ENCODE peak calls at places on chromosomes 1 and 21, in six cellular contexts. One of them, this sample, is unnamed.

GRCh38 chr1:176436251-176436650 is 26.7 kb upstream of the PAPPA2 start:
- DNase-seq in progenitor cell of endocrine pancreas: no peak
- DNase-seq in WERI-Rb-1: no peak
- DNase-seq in NCI-H446: no peak
- DNase-seq in AG04449: no peak
- DNase-seq in effector CD4-positive, alpha-beta T cell: no peak
- DNase-seq in this sample: no peak

GRCh38 chr1:154906621-154907081 is 29.9 kb downstream of the PMVK start:
- DNase-seq in NCI-H446: no peak
- DNase-seq in effector CD4-positive, alpha-beta T cell: no peak
- DNase-seq in progenitor cell of endocrine pancreas: no peak
- DNase-seq in AG04449: no peak
- DNase-seq in WERI-Rb-1: no peak
- DNase-seq in this sample: no peak

GRCh38 chr1:53066433-53066832 is 4.4 kb downstream of the PODN start:
- DNase-seq in effector CD4-positive, alpha-beta T cell: no peak
- DNase-seq in AG04449: no peak
- DNase-seq in progenitor cell of endocrine pancreas: no peak
- DNase-seq in WERI-Rb-1: no peak
- DNase-seq in NCI-H446: no peak
- DNase-seq in this sample: no peak

GRCh38 chr1:26524181-26524580 is 5.4 kb upstream of the RPS6KA1 start:
- DNase-seq in progenitor cell of endocrine pancreas: no peak
- DNase-seq in AG04449: no peak
- DNase-seq in WERI-Rb-1: no peak
- DNase-seq in effector CD4-positive, alpha-beta T cell: no peak
- DNase-seq in NCI-H446: no peak
- DNase-seq in this sample: no peak

GRCh38 chr1:21544095-21544494 is 34.9 kb downstream of the ALPL start:
- DNase-seq in NCI-H446: no peak
- DNase-seq in AG04449: no peak
- DNase-seq in progenitor cell of endocrine pancreas: no peak
- DNase-seq in effector CD4-positive, alpha-beta T cell: no peak
- DNase-seq in WERI-Rb-1: no peak
- DNase-seq in this sample: no peak

GRCh38 chr1:23772049-23772853 is 6.0 kb upstream of the PITHD1 start:
- DNase-seq in effector CD4-positive, alpha-beta T cell: peak; percentile 82
- DNase-seq in WERI-Rb-1: peak; percentile 89
- DNase-seq in AG04449: no peak
- DNase-seq in progenitor cell of endocrine pancreas: peak; percentile 79
- DNase-seq in NCI-H446: peak; percentile 91
- DNase-seq in this sample: peak; percentile 61

GRCh38 chr1:116508984-116509980 is 61.5 kb downstream of the CD58 start:
- DNase-seq in effector CD4-positive, alpha-beta T cell: no peak
- DNase-seq in NCI-H446: no peak
- DNase-seq in WERI-Rb-1: no peak
- DNase-seq in AG04449: peak; percentile 62
- DNase-seq in progenitor cell of endocrine pancreas: no peak
- DNase-seq in this sample: no peak

GRCh38 chr21:14453964-14454641 is 71.2 kb upstream of the HSPA13 start:
- DNase-seq in WERI-Rb-1: no peak
- DNase-seq in progenitor cell of endocrine pancreas: no peak
- DNase-seq in AG04449: no peak
- DNase-seq in effector CD4-positive, alpha-beta T cell: no peak
- DNase-seq in NCI-H446: no peak
- DNase-seq in this sample: no peak

GRCh38 chr1:172507741-172508140 is 25.2 kb upstream of the SUCO start:
- DNase-seq in AG04449: no peak
- DNase-seq in effector CD4-positive, alpha-beta T cell: no peak
- DNase-seq in WERI-Rb-1: no peak
- DNase-seq in progenitor cell of endocrine pancreas: no peak
- DNase-seq in NCI-H446: no peak
- DNase-seq in this sample: no peak

GRCh38 chr1:78339490-78339889 is 151.3 kb upstream of the PTGFR start:
- DNase-seq in effector CD4-positive, alpha-beta T cell: no peak
- DNase-seq in AG04449: no peak
- DNase-seq in WERI-Rb-1: no peak
- DNase-seq in progenitor cell of endocrine pancreas: no peak
- DNase-seq in NCI-H446: no peak
- DNase-seq in this sample: no peak

GRCh38 chr1:71908871-71909390 is 373.4 kb downstream of the NEGR1 start:
- DNase-seq in NCI-H446: no peak
- DNase-seq in WERI-Rb-1: no peak
- DNase-seq in progenitor cell of endocrine pancreas: no peak
- DNase-seq in AG04449: no peak
- DNase-seq in effector CD4-positive, alpha-beta T cell: no peak
- DNase-seq in this sample: no peak

GRCh38 chr1:183019860-183020259 is 3.4 kb upstream of the LAMC1 start:
- DNase-seq in NCI-H446: peak; percentile 54
- DNase-seq in effector CD4-positive, alpha-beta T cell: no peak
- DNase-seq in AG04449: no peak
- DNase-seq in WERI-Rb-1: no peak
- DNase-seq in progenitor cell of endocrine pancreas: no peak
- DNase-seq in this sample: no peak